ENCODE peak calls at places on chromosomes 2 and 18, in eight cellular contexts. O is HFF-Myc, R is A673, Z is bronchial epithelial cell, P is nucleus accumbens, F is tibial artery, Q is AG04450, S is GOT3. X is an unnamed sample.

GRCh38 chr2:178234648-178235047 is 40.3 kb downstream of the OSBPL6 start:
- DNase-seq in Q (no peak), Z (peak; percentile 91), R (no peak), O (no peak), F (no peak), S (no peak), P (no peak), X (no peak)

GRCh38 chr2:9982891-9983290 is 31.4 kb downstream of the GRHL1 start:
- DNase-seq in P (no peak), Q (no peak), O (no peak), S (no peak), Z (no peak), R (no peak), F (no peak), X (no peak)

GRCh38 chr2:130963849-130964793 is 127.4 kb downstream of the ARHGEF4 start:
- DNase-seq in R (no peak), Z (peak; percentile 49), O (no peak), Q (no peak), F (no peak), P (no peak), S (no peak), X (no peak)

GRCh38 chr2:160338891-160339290 is 138.8 kb upstream of the ITGB6 start:
- DNase-seq in P (no peak), R (no peak), O (no peak), S (no peak), F (peak; percentile 70), Z (no peak), Q (no peak), X (no peak)

GRCh38 chr2:63424329-63425078 is 163.8 kb downstream of the WDPCP start:
- DNase-seq in Z (peak; percentile 54), F (no peak), S (no peak), P (no peak), R (peak; percentile 78), O (peak; percentile 40), Q (no peak), X (peak; percentile 56)

GRCh38 chr2:234981197-234982095 is 29.6 kb downstream of the SH3BP4 start:
- DNase-seq in O (peak; percentile 98), F (peak; percentile 86), P (no peak), S (peak; percentile 75), Z (peak; percentile 88), Q (peak; percentile 97), R (peak; percentile 68), X (peak; percentile 73)

GRCh38 chr2:70993689-70993986 is 1.0 kb downstream of the TEX261 start:
- DNase-seq in O (no peak), Z (no peak), Q (no peak), P (no peak), R (no peak), S (no peak), F (peak; percentile 37), X (no peak)

GRCh38 chr2:204477358-204477950 is 67.8 kb upstream of the PARD3B start:
- DNase-seq in O (no peak), S (no peak), Q (no peak), F (no peak), P (no peak), Z (peak; percentile 85), R (no peak), X (no peak)

GRCh38 chr2:159292157-159292556 is 5.7 kb upstream of the WDSUB1 start:
- DNase-seq in P (no peak), Q (no peak), Z (no peak), S (no peak), R (no peak), O (no peak), F (no peak), X (no peak)

GRCh38 chr18:29780814-29781213 is 1261.7 kb downstream of the DSC3 start:
- DNase-seq in P (no peak), Q (no peak), Z (no peak), O (no peak), R (peak; percentile 9), F (no peak), S (no peak), X (no peak)

GRCh38 chr2:33197198-33197938 is 250.6 kb downstream of the LTBP1 start:
- DNase-seq in Q (no peak), O (no peak), Z (no peak), S (no peak), F (no peak), P (no peak), R (no peak), X (no peak)

GRCh38 chr2:133053541-133053940 is 383.5 kb upstream of the LYPD1 start:
- DNase-seq in F (no peak), Q (no peak), S (no peak), Z (no peak), R (no peak), P (no peak), O (no peak), X (no peak)

GRCh38 chr2:151230627-151231026 is 31.0 kb downstream of the RBM43 start:
- DNase-seq in S (no peak), Z (no peak), Q (no peak), F (no peak), O (no peak), P (no peak), R (no peak), X (no peak)

GRCh38 chr2:31365834-31366505 is 48.6 kb downstream of the XDH start:
- DNase-seq in Z (no peak), S (no peak), F (no peak), P (no peak), R (no peak), Q (no peak), O (no peak), X (no peak)

GRCh38 chr2:57443985-57444501 is 602.6 kb upstream of the VRK2 start:
- DNase-seq in P (no peak), F (no peak), Q (no peak), Z (no peak), S (no peak), R (no peak), O (no peak), X (peak; percentile 56)

GRCh38 chr18:9095297-9096012 is 7.0 kb upstream of the NDUFV2 start:
- DNase-seq in Z (no peak), S (no peak), O (no peak), P (no peak), Q (peak; percentile 37), F (no peak), R (no peak), X (no peak)

GRCh38 chr18:3124822-3125221 is 94.9 kb downstream of the MYOM1 start:
- DNase-seq in F (no peak), P (no peak), R (no peak), Z (no peak), S (no peak), Q (no peak), O (no peak), X (no peak)

GRCh38 chr2:76406134-76406855 is 695.6 kb upstream of the GCFC2 start:
- DNase-seq in F (no peak), P (no peak), O (no peak), R (no peak), Z (no peak), S (no peak), Q (no peak), X (no peak)

GRCh38 chr18:73829146-73829545 is 318.5 kb downstream of the FBXO15 start:
- DNase-seq in F (no peak), O (no peak), Q (no peak), Z (no peak), P (no peak), R (no peak), S (no peak), X (no peak)